ENCODE peak calls at places on chromosomes 5 and 9, in seven cellular contexts. One of them, this sample, is unnamed.

GRCh38 chr9:36664806-36665205 is 92.1 kb downstream of the MELK start:
- DNase-seq in GM12864: no peak
- DNase-seq in NCI-H524: no peak
- DNase-seq in GM12891: no peak
- DNase-seq in stimulated activated CD8-positive, alpha-beta memory T cell treated with anti-CD3 and anti-CD28 coated beads, Interleukin-7, amount 100 ng/mL, for 1 hour: no peak
- DNase-seq in NCI-H460: no peak
- DNase-seq in GM23248: no peak
- DNase-seq in this sample: no peak

GRCh38 chr9:121305269-121305994 is 37.5 kb downstream of the GSN start:
- DNase-seq in GM12864: no peak
- DNase-seq in NCI-H524: no peak
- DNase-seq in GM12891: no peak
- DNase-seq in stimulated activated CD8-positive, alpha-beta memory T cell treated with anti-CD3 and anti-CD28 coated beads, Interleukin-7, amount 100 ng/mL, for 1 hour: no peak
- DNase-seq in NCI-H460: no peak
- DNase-seq in GM23248: peak
- DNase-seq in this sample: no peak

GRCh38 chr5:169788168-169788567 is 151.1 kb downstream of the DOCK2 start:
- DNase-seq in GM12864: no peak
- DNase-seq in NCI-H524: no peak
- DNase-seq in GM12891: no peak
- DNase-seq in stimulated activated CD8-positive, alpha-beta memory T cell treated with anti-CD3 and anti-CD28 coated beads, Interleukin-7, amount 100 ng/mL, for 1 hour: no peak
- DNase-seq in NCI-H460: peak
- DNase-seq in GM23248: peak
- DNase-seq in this sample: no peak

GRCh38 chr5:110757118-110757729 is 18.4 kb downstream of the SLC25A46 start:
- DNase-seq in GM12864: no peak
- DNase-seq in NCI-H524: peak
- DNase-seq in GM12891: no peak
- DNase-seq in stimulated activated CD8-positive, alpha-beta memory T cell treated with anti-CD3 and anti-CD28 coated beads, Interleukin-7, amount 100 ng/mL, for 1 hour: no peak
- DNase-seq in NCI-H460: peak
- DNase-seq in GM23248: peak
- DNase-seq in this sample: no peak

GRCh38 chr5:97163360-97163764 is 19.7 kb downstream of the RIOK2 start:
- DNase-seq in GM12864: no peak
- DNase-seq in NCI-H524: no peak
- DNase-seq in GM12891: no peak
- DNase-seq in stimulated activated CD8-positive, alpha-beta memory T cell treated with anti-CD3 and anti-CD28 coated beads, Interleukin-7, amount 100 ng/mL, for 1 hour: no peak
- DNase-seq in NCI-H460: no peak
- DNase-seq in GM23248: peak
- DNase-seq in this sample: no peak

GRCh38 chr9:82571540-82571939 is 491.4 kb downstream of the RASEF start:
- DNase-seq in GM12864: no peak
- DNase-seq in NCI-H524: no peak
- DNase-seq in GM12891: no peak
- DNase-seq in stimulated activated CD8-positive, alpha-beta memory T cell treated with anti-CD3 and anti-CD28 coated beads, Interleukin-7, amount 100 ng/mL, for 1 hour: no peak
- DNase-seq in NCI-H460: no peak
- DNase-seq in GM23248: no peak
- DNase-seq in this sample: no peak

GRCh38 chr5:82100303-82101077 is 128.7 kb downstream of the ATG10 start:
- DNase-seq in GM12864: peak
- DNase-seq in NCI-H524: no peak
- DNase-seq in GM12891: no peak
- DNase-seq in stimulated activated CD8-positive, alpha-beta memory T cell treated with anti-CD3 and anti-CD28 coated beads, Interleukin-7, amount 100 ng/mL, for 1 hour: no peak
- DNase-seq in NCI-H460: no peak
- DNase-seq in GM23248: peak
- DNase-seq in this sample: no peak

GRCh38 chr9:121736147-121736721 is 84.8 kb downstream of the DAB2IP start:
- DNase-seq in GM12864: no peak
- DNase-seq in NCI-H524: no peak
- DNase-seq in GM12891: no peak
- DNase-seq in stimulated activated CD8-positive, alpha-beta memory T cell treated with anti-CD3 and anti-CD28 coated beads, Interleukin-7, amount 100 ng/mL, for 1 hour: no peak
- DNase-seq in NCI-H460: no peak
- DNase-seq in GM23248: peak
- DNase-seq in this sample: no peak

GRCh38 chr5:172484664-172485063 is 30.3 kb upstream of the SH3PXD2B start:
- DNase-seq in GM12864: no peak
- DNase-seq in NCI-H524: no peak
- DNase-seq in GM12891: no peak
- DNase-seq in stimulated activated CD8-positive, alpha-beta memory T cell treated with anti-CD3 and anti-CD28 coated beads, Interleukin-7, amount 100 ng/mL, for 1 hour: no peak
- DNase-seq in NCI-H460: no peak
- DNase-seq in GM23248: no peak
- DNase-seq in this sample: no peak

GRCh38 chr5:17992296-17992695 is 358.0 kb downstream of the TAF11L14 start:
- DNase-seq in GM12864: no peak
- DNase-seq in NCI-H524: peak
- DNase-seq in GM12891: no peak
- DNase-seq in stimulated activated CD8-positive, alpha-beta memory T cell treated with anti-CD3 and anti-CD28 coated beads, Interleukin-7, amount 100 ng/mL, for 1 hour: no peak
- DNase-seq in NCI-H460: no peak
- DNase-seq in GM23248: no peak
- DNase-seq in this sample: no peak

GRCh38 chr5:36590513-36591286 is 15.7 kb upstream of the SLC1A3 start:
- DNase-seq in GM12864: no peak
- DNase-seq in NCI-H524: no peak
- DNase-seq in GM12891: no peak
- DNase-seq in stimulated activated CD8-positive, alpha-beta memory T cell treated with anti-CD3 and anti-CD28 coated beads, Interleukin-7, amount 100 ng/mL, for 1 hour: no peak
- DNase-seq in NCI-H460: no peak
- DNase-seq in GM23248: no peak
- DNase-seq in this sample: no peak

GRCh38 chr5:54757541-54757940 is 227.9 kb downstream of the ESM1 start:
- DNase-seq in GM12864: no peak
- DNase-seq in NCI-H524: peak
- DNase-seq in GM12891: no peak
- DNase-seq in stimulated activated CD8-positive, alpha-beta memory T cell treated with anti-CD3 and anti-CD28 coated beads, Interleukin-7, amount 100 ng/mL, for 1 hour: no peak
- DNase-seq in NCI-H460: no peak
- DNase-seq in GM23248: no peak
- DNase-seq in this sample: no peak

GRCh38 chr9:15999422-16000339 is 446.8 kb downstream of the CCDC171 start:
- DNase-seq in GM12864: no peak
- DNase-seq in NCI-H524: no peak
- DNase-seq in GM12891: no peak
- DNase-seq in stimulated activated CD8-positive, alpha-beta memory T cell treated with anti-CD3 and anti-CD28 coated beads, Interleukin-7, amount 100 ng/mL, for 1 hour: no peak
- DNase-seq in NCI-H460: peak
- DNase-seq in GM23248: peak
- DNase-seq in this sample: no peak

GRCh38 chr9:129567842-129568559 is 52.9 kb downstream of the C9orf50 start:
- DNase-seq in GM12864: no peak
- DNase-seq in NCI-H524: peak
- DNase-seq in GM12891: no peak
- DNase-seq in stimulated activated CD8-positive, alpha-beta memory T cell treated with anti-CD3 and anti-CD28 coated beads, Interleukin-7, amount 100 ng/mL, for 1 hour: no peak
- DNase-seq in NCI-H460: peak
- DNase-seq in GM23248: peak
- DNase-seq in this sample: no peak

GRCh38 chr9:73780916-73781315 is 629.3 kb downstream of the ANXA1 start:
- DNase-seq in GM12864: no peak
- DNase-seq in NCI-H524: no peak
- DNase-seq in GM12891: no peak
- DNase-seq in stimulated activated CD8-positive, alpha-beta memory T cell treated with anti-CD3 and anti-CD28 coated beads, Interleukin-7, amount 100 ng/mL, for 1 hour: no peak
- DNase-seq in NCI-H460: no peak
- DNase-seq in GM23248: peak
- DNase-seq in this sample: no peak

GRCh38 chr9:124502711-124503702 is 4.2 kb downstream of the NR5A1 start:
- DNase-seq in GM12864: no peak
- DNase-seq in NCI-H524: peak
- DNase-seq in GM12891: no peak
- DNase-seq in stimulated activated CD8-positive, alpha-beta memory T cell treated with anti-CD3 and anti-CD28 coated beads, Interleukin-7, amount 100 ng/mL, for 1 hour: no peak
- DNase-seq in NCI-H460: no peak
- DNase-seq in GM23248: peak
- DNase-seq in this sample: no peak

GRCh38 chr5:159449925-159450324 is 119.6 kb upstream of the IL12B start:
- DNase-seq in GM12864: no peak
- DNase-seq in NCI-H524: no peak
- DNase-seq in GM12891: no peak
- DNase-seq in stimulated activated CD8-positive, alpha-beta memory T cell treated with anti-CD3 and anti-CD28 coated beads, Interleukin-7, amount 100 ng/mL, for 1 hour: no peak
- DNase-seq in NCI-H460: no peak
- DNase-seq in GM23248: peak
- DNase-seq in this sample: no peak

GRCh38 chr9:136763649-136764035 is 676 bp downstream of the LCN15 start:
- DNase-seq in GM12864: no peak
- DNase-seq in NCI-H524: no peak
- DNase-seq in GM12891: no peak
- DNase-seq in stimulated activated CD8-positive, alpha-beta memory T cell treated with anti-CD3 and anti-CD28 coated beads, Interleukin-7, amount 100 ng/mL, for 1 hour: no peak
- DNase-seq in NCI-H460: no peak
- DNase-seq in GM23248: no peak
- DNase-seq in this sample: no peak

GRCh38 chr5:132020568-132021339 is 9.3 kb upstream of the ACSL6 start:
- DNase-seq in GM12864: no peak
- DNase-seq in NCI-H524: no peak
- DNase-seq in GM12891: no peak
- DNase-seq in stimulated activated CD8-positive, alpha-beta memory T cell treated with anti-CD3 and anti-CD28 coated beads, Interleukin-7, amount 100 ng/mL, for 1 hour: no peak
- DNase-seq in NCI-H460: no peak
- DNase-seq in GM23248: peak
- DNase-seq in this sample: no peak

GRCh38 chr9:134971196-134971595 is 53.5 kb upstream of the FCN1 start:
- DNase-seq in GM12864: no peak
- DNase-seq in NCI-H524: no peak
- DNase-seq in GM12891: no peak
- DNase-seq in stimulated activated CD8-positive, alpha-beta memory T cell treated with anti-CD3 and anti-CD28 coated beads, Interleukin-7, amount 100 ng/mL, for 1 hour: no peak
- DNase-seq in NCI-H460: no peak
- DNase-seq in GM23248: no peak
- DNase-seq in this sample: no peak

GRCh38 chr5:15489571-15490235 is 10.3 kb upstream of the FBXL7 start:
- DNase-seq in GM12864: no peak
- DNase-seq in NCI-H524: no peak
- DNase-seq in GM12891: no peak
- DNase-seq in stimulated activated CD8-positive, alpha-beta memory T cell treated with anti-CD3 and anti-CD28 coated beads, Interleukin-7, amount 100 ng/mL, for 1 hour: no peak
- DNase-seq in NCI-H460: no peak
- DNase-seq in GM23248: no peak
- DNase-seq in this sample: no peak

GRCh38 chr5:91384671-91385430 is 1.7 kb upstream of the ARRDC3 start:
- DNase-seq in GM12864: peak
- DNase-seq in NCI-H524: peak
- DNase-seq in GM12891: peak
- DNase-seq in stimulated activated CD8-positive, alpha-beta memory T cell treated with anti-CD3 and anti-CD28 coated beads, Interleukin-7, amount 100 ng/mL, for 1 hour: no peak
- DNase-seq in NCI-H460: peak
- DNase-seq in GM23248: peak
- DNase-seq in this sample: peak

GRCh38 chr9:72924116-72924790 is 28.6 kb downstream of the ALDH1A1 start:
- DNase-seq in GM12864: no peak
- DNase-seq in NCI-H524: no peak
- DNase-seq in GM12891: no peak
- DNase-seq in stimulated activated CD8-positive, alpha-beta memory T cell treated with anti-CD3 and anti-CD28 coated beads, Interleukin-7, amount 100 ng/mL, for 1 hour: no peak
- DNase-seq in NCI-H460: peak
- DNase-seq in GM23248: no peak
- DNase-seq in this sample: no peak

GRCh38 chr9:81372628-81373191 is 316.6 kb downstream of the TLE1 start:
- DNase-seq in GM12864: no peak
- DNase-seq in NCI-H524: peak
- DNase-seq in GM12891: no peak
- DNase-seq in stimulated activated CD8-positive, alpha-beta memory T cell treated with anti-CD3 and anti-CD28 coated beads, Interleukin-7, amount 100 ng/mL, for 1 hour: no peak
- DNase-seq in NCI-H460: no peak
- DNase-seq in GM23248: no peak
- DNase-seq in this sample: no peak

GRCh38 chr9:76868897-76869296 is 37.0 kb downstream of the PRUNE2 start:
- DNase-seq in GM12864: no peak
- DNase-seq in NCI-H524: peak
- DNase-seq in GM12891: no peak
- DNase-seq in stimulated activated CD8-positive, alpha-beta memory T cell treated with anti-CD3 and anti-CD28 coated beads, Interleukin-7, amount 100 ng/mL, for 1 hour: no peak
- DNase-seq in NCI-H460: no peak
- DNase-seq in GM23248: peak
- DNase-seq in this sample: no peak

GRCh38 chr9:69599232-69599971 is 72.8 kb downstream of the APBA1 start:
- DNase-seq in GM12864: no peak
- DNase-seq in NCI-H524: no peak
- DNase-seq in GM12891: no peak
- DNase-seq in stimulated activated CD8-positive, alpha-beta memory T cell treated with anti-CD3 and anti-CD28 coated beads, Interleukin-7, amount 100 ng/mL, for 1 hour: no peak
- DNase-seq in NCI-H460: no peak
- DNase-seq in GM23248: peak
- DNase-seq in this sample: no peak

GRCh38 chr5:120152472-120152871 is 311.6 kb upstream of the PRR16 start:
- DNase-seq in GM12864: no peak
- DNase-seq in NCI-H524: no peak
- DNase-seq in GM12891: no peak
- DNase-seq in stimulated activated CD8-positive, alpha-beta memory T cell treated with anti-CD3 and anti-CD28 coated beads, Interleukin-7, amount 100 ng/mL, for 1 hour: no peak
- DNase-seq in NCI-H460: peak
- DNase-seq in GM23248: peak
- DNase-seq in this sample: no peak

GRCh38 chr9:84068872-84069271 is 88.3 kb downstream of the RMI1 start:
- DNase-seq in GM12864: no peak
- DNase-seq in NCI-H524: no peak
- DNase-seq in GM12891: no peak
- DNase-seq in stimulated activated CD8-positive, alpha-beta memory T cell treated with anti-CD3 and anti-CD28 coated beads, Interleukin-7, amount 100 ng/mL, for 1 hour: no peak
- DNase-seq in NCI-H460: no peak
- DNase-seq in GM23248: no peak
- DNase-seq in this sample: no peak

GRCh38 chr9:110919609-110920008 is 118.7 kb downstream of the LPAR1 start:
- DNase-seq in GM12864: no peak
- DNase-seq in NCI-H524: no peak
- DNase-seq in GM12891: no peak
- DNase-seq in stimulated activated CD8-positive, alpha-beta memory T cell treated with anti-CD3 and anti-CD28 coated beads, Interleukin-7, amount 100 ng/mL, for 1 hour: no peak
- DNase-seq in NCI-H460: peak
- DNase-seq in GM23248: peak
- DNase-seq in this sample: no peak

GRCh38 chr9:86940774-86941173 is 6.5 kb downstream of the GAS1 start:
- DNase-seq in GM12864: no peak
- DNase-seq in NCI-H524: peak
- DNase-seq in GM12891: no peak
- DNase-seq in stimulated activated CD8-positive, alpha-beta memory T cell treated with anti-CD3 and anti-CD28 coated beads, Interleukin-7, amount 100 ng/mL, for 1 hour: no peak
- DNase-seq in NCI-H460: no peak
- DNase-seq in GM23248: no peak
- DNase-seq in this sample: no peak

GRCh38 chr5:142017832-142018427 is 5.1 kb upstream of the GNPDA1 start:
- DNase-seq in GM12864: no peak
- DNase-seq in NCI-H524: no peak
- DNase-seq in GM12891: no peak
- DNase-seq in stimulated activated CD8-positive, alpha-beta memory T cell treated with anti-CD3 and anti-CD28 coated beads, Interleukin-7, amount 100 ng/mL, for 1 hour: no peak
- DNase-seq in NCI-H460: no peak
- DNase-seq in GM23248: no peak
- DNase-seq in this sample: no peak

This sample was measured in GM19239.